ENCODE peak calls at places on chromosomes 5 and 9, in five cellular contexts. X, Y, E, N and H are unnamed samples.

GRCh38 chr5:66436721-66437120 is 159.5 kb upstream of the MAST4 start:
- DNase-seq in X (no peak), Y (no peak), E (no peak), N (no peak), H (no peak)

GRCh38 chr5:13816126-13816525 is 128.4 kb downstream of the DNAH5 start:
- DNase-seq in X (no peak), Y (no peak), E (no peak), N (no peak), H (no peak)

GRCh38 chr5:26229848-26230247 is 808.5 kb downstream of the CDH9 start:
- DNase-seq in X (no peak), Y (no peak), E (no peak), N (no peak), H (no peak)

GRCh38 chr5:42632501-42632900 is 124.1 kb upstream of the CCDC152 start:
- DNase-seq in X (no peak), Y (no peak), E (no peak), N (no peak), H (no peak)

GRCh38 chr9:125681086-125681622 is 25.9 kb downstream of the MAPKAP1 start:
- DNase-seq in X (no peak), Y (no peak), E (no peak), N (no peak), H (no peak)

GRCh38 chr5:55102345-55102744 is at the start of gene GZMA:
- DNase-seq in X (peak; percentile 32), Y (no peak), E (no peak), N (no peak), H (no peak)

GRCh38 chr5:32445831-32446614 is 1.5 kb upstream of the ZFR start:
- DNase-seq in X (no peak), Y (no peak), E (no peak), N (no peak), H (no peak)

GRCh38 chr9:87135074-87135473 is 187.8 kb upstream of the GAS1 start:
- DNase-seq in X (no peak), Y (no peak), E (no peak), N (no peak), H (no peak)

GRCh38 chr5:43634621-43635020 is 31.6 kb downstream of the NNT start:
- DNase-seq in X (no peak), Y (no peak), E (no peak), N (no peak), H (no peak)

GRCh38 chr5:24621809-24622208 is 23.0 kb downstream of the CDH10 start:
- DNase-seq in X (no peak), Y (peak; percentile 23), E (no peak), N (no peak), H (no peak)

GRCh38 chr5:2582106-2582505 is 169.4 kb downstream of the IRX2 start:
- DNase-seq in X (no peak), Y (no peak), E (no peak), N (no peak), H (no peak)

GRCh38 chr5:36691993-36692392 is 85.6 kb downstream of the SLC1A3 start:
- DNase-seq in X (no peak), Y (peak; percentile 44), E (no peak), N (no peak), H (no peak)

GRCh38 chr5:173201636-173202265 is 33.3 kb downstream of the NKX2-5 start:
- DNase-seq in X (no peak), Y (peak; percentile 80), E (no peak), N (peak; percentile 68), H (peak; percentile 32)

GRCh38 chr9:94057918-94058317 is 26.3 kb upstream of the PTPDC1 start:
- DNase-seq in X (no peak), Y (no peak), E (no peak), N (no peak), H (no peak)

GRCh38 chr5:141487131-141487530 is 1.8 kb upstream of the PCDHGC5 start:
- DNase-seq in X (no peak), Y (no peak), E (no peak), N (no peak), H (no peak)

GRCh38 chr9:121088576-121088975 is 13.8 kb downstream of the CNTRL start:
- DNase-seq in X (no peak), Y (no peak), E (no peak), N (no peak), H (no peak)

GRCh38 chr5:14810941-14811573 is 60.5 kb downstream of the ANKH start:
- DNase-seq in X (no peak), Y (no peak), E (no peak), N (no peak), H (no peak)

GRCh38 chr5:180291234-180291940 is 496 bp downstream of the MAPK9 start:
- DNase-seq in X (no peak), Y (no peak), E (peak; percentile 23), N (no peak), H (no peak)

GRCh38 chr9:135378751-135379150 is 100.8 kb upstream of the PPP1R26 start:
- DNase-seq in X (no peak), Y (no peak), E (no peak), N (no peak), H (no peak)

GRCh38 chr5:179986328-179986727 is 78.6 kb upstream of the TBC1D9B start:
- DNase-seq in X (no peak), Y (no peak), E (peak; percentile 45), N (no peak), H (no peak)

GRCh38 chr5:113050606-113051391 is 74.2 kb downstream of the DCP2 start:
- DNase-seq in X (no peak), Y (peak; percentile 87), E (peak; percentile 83), N (peak; percentile 65), H (peak; percentile 67)

DNA sequence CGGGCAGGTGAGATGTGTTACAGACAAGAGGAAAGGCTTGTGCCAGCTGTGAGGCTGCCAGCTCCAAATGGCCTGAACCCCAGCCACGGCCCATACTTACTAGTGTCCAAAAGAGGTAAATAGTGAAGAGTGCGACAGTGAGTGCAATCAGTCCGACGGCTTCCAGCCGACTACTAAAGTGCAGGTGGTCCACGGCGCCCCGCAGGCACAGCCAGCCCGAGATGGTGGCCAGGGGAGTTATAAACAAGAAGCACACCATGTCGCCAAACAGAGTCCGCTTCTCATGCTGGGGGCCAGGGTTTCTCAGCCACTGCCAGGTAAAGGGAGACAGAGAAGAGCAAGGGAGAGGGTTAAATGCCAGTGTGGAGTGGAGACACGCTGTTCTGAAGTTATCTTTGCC is 101.1 kb downstream of the LMNB1 start:
- DNase-seq in X (no peak), Y (no peak), E (no peak), N (no peak), H (no peak)
- TF ChIP-seq CTCF in X (no peak), Y (no peak), E (no peak), N (no peak), H (no peak)

DNA sequence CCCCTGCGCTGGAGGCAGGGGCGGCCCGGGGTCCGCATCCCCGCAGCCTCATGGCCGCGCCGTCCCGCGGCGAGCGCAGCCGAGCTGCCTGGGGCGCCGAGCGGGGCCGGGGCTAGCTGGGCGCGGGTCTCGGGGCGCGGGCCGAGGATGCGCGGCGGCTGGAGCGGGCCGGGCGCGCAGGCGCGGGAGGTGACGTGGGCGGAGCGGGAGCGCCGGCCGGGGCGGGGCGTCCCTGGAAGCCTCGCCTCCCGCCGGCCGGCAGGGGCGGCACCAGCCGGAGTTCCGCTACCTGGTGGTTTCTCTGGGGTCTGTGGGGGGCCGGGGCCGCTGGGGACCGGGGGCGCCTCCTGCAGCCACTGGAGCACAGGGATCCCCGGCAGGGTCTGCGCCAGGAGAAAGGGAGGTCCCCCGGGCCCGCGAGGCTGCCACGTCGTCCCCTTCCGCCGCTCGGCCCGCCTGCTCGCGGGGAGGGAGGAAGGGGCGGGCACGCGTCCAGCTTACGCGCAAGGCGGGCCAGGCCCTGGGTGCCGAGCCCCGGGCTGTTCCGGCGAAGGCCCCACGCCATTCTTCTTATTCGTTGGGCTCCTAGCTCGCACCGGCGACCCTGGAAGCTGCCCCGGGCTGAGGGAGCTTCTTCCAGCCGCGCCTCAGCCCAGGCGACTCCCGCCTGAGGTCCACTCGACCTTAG is at the start of gene LPCAT1:
- DNase-seq in X (peak; percentile 73), Y (peak; percentile 68), E (peak; percentile 70), N (peak; percentile 39), H (no peak)
- TF ChIP-seq CTCF in X (no peak), Y (no peak), E (no peak), N (peak; percentile 6), H (no peak)

GRCh38 chr5:162842725-162843124 is 594.7 kb upstream of the CCNG1 start:
- DNase-seq in X (no peak), Y (no peak), E (no peak), N (no peak), H (no peak)

GRCh38 chr5:162837161-162837560 is 600.2 kb upstream of the CCNG1 start:
- DNase-seq in X (no peak), Y (no peak), E (no peak), N (no peak), H (no peak)
- TF ChIP-seq CTCF in X (no peak), Y (no peak), E (no peak), N (no peak), H (no peak)

GRCh38 chr5:88140863-88141694 is 127.6 kb downstream of the TMEM161B start:
- DNase-seq in X (peak; percentile 84), Y (peak; percentile 99), E (peak; percentile 96), N (peak; percentile 96), H (peak; percentile 73)
- TF ChIP-seq CTCF in X (peak; percentile 46), Y (peak; percentile 58), E (peak; percentile 55), N (peak; percentile 77), H (peak; percentile 68)

GRCh38 chr5:170301149-170301548 is 3.6 kb upstream of the LCP2 start:
- DNase-seq in X (no peak), Y (no peak), E (no peak), N (no peak), H (no peak)

GRCh38 chr5:170303564-170303963 is 6.0 kb upstream of the LCP2 start:
- DNase-seq in X (no peak), Y (no peak), E (no peak), N (no peak), H (no peak)

GRCh38 chr5:170301901-170302728 is 4.5 kb upstream of the LCP2 start:
- DNase-seq in X (no peak), Y (no peak), E (no peak), N (no peak), H (no peak)

GRCh38 chr5:170305016-170305645 is 7.6 kb upstream of the LCP2 start:
- DNase-seq in X (no peak), Y (no peak), E (no peak), N (no peak), H (no peak)

GRCh38 chr5:170302729-170303501 is 5.3 kb upstream of the LCP2 start:
- DNase-seq in X (peak; percentile 63), Y (no peak), E (no peak), N (no peak), H (no peak)
- TF ChIP-seq CTCF in X (peak; percentile 27), Y (no peak), E (no peak), N (no peak), H (no peak)

DNA sequence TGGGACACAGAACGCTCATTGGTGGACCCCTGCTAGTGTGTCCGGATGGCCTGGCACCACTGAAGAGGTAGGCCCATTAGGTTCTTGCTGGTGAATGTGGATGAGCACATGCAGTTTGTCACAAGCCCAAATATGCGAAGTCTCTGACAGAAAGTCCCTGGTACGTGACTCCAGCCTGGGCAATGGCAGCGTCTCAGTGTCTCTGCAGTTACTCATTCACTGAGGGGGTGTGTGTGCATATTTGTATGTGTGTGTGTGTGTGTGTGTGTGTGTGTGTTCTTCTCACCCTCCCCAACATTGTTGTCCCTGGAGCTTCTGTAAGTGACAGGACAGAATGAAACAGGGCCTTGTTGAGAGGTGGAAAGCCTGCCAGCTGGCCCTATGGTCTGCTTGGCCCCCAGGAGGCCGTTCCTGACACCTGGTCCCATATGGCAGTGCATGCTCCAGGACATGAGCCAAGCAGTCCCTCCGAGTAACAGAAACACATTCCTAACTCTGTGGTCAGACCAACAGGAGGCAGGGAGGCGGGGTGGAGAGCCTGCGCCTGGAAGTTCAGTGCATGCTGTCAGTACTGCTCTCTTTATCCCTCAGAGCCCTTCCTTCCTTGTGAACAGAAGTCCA is 169.9 kb downstream of the SLC28A3 start:
- DNase-seq in X (no peak), Y (peak; percentile 98), E (peak; percentile 33), N (peak; percentile 96), H (peak; percentile 92)
- TF ChIP-seq CTCF in X (no peak), Y (peak; percentile 22), E (no peak), N (peak; percentile 32), H (no peak)